ENCODE peak calls at places on chromosomes 1 and 21, in eight cellular contexts. One of them, this sample, is unnamed.

GRCh38 chr21:14690886-14691285 is 144.8 kb upstream of the SAMSN1 start:
- DNase-seq in cardiac fibroblast: no peak
- DNase-seq in fibroblast of mammary gland: peak
- DNase-seq in AG09309: no peak
- DNase-seq in mucosa of descending colon: no peak
- DNase-seq in WERI-Rb-1: peak
- DNase-seq in CD8-positive, alpha-beta T cell: no peak
- DNase-seq in neural progenitor cell: no peak
- DNase-seq in this sample: no peak

GRCh38 chr1:232438476-232438875 is 191.5 kb downstream of the SIPA1L2 start:
- DNase-seq in cardiac fibroblast: no peak
- DNase-seq in fibroblast of mammary gland: no peak
- DNase-seq in AG09309: no peak
- DNase-seq in mucosa of descending colon: no peak
- DNase-seq in WERI-Rb-1: no peak
- DNase-seq in CD8-positive, alpha-beta T cell: no peak
- DNase-seq in neural progenitor cell: no peak
- DNase-seq in this sample: no peak

GRCh38 chr1:169890761-169891538 is 2.7 kb downstream of the SCYL3 start:
- DNase-seq in cardiac fibroblast: no peak
- DNase-seq in fibroblast of mammary gland: no peak
- DNase-seq in AG09309: no peak
- DNase-seq in mucosa of descending colon: peak
- DNase-seq in WERI-Rb-1: peak
- DNase-seq in CD8-positive, alpha-beta T cell: peak
- DNase-seq in neural progenitor cell: no peak
- DNase-seq in this sample: no peak

GRCh38 chr1:53541761-53542550 is 82.8 kb downstream of the DMRTB1 start:
- DNase-seq in cardiac fibroblast: peak
- DNase-seq in fibroblast of mammary gland: peak
- DNase-seq in AG09309: peak
- DNase-seq in mucosa of descending colon: no peak
- DNase-seq in WERI-Rb-1: peak
- DNase-seq in CD8-positive, alpha-beta T cell: no peak
- DNase-seq in neural progenitor cell: peak
- DNase-seq in this sample: peak

GRCh38 chr1:157134442-157134841 is 3.8 kb downstream of the ETV3 start:
- DNase-seq in cardiac fibroblast: no peak
- DNase-seq in fibroblast of mammary gland: no peak
- DNase-seq in AG09309: no peak
- DNase-seq in mucosa of descending colon: no peak
- DNase-seq in WERI-Rb-1: no peak
- DNase-seq in CD8-positive, alpha-beta T cell: no peak
- DNase-seq in neural progenitor cell: no peak
- DNase-seq in this sample: no peak

GRCh38 chr1:24142546-24143431 is at the start of gene IL22RA1:
- DNase-seq in cardiac fibroblast: peak
- DNase-seq in fibroblast of mammary gland: no peak
- DNase-seq in AG09309: no peak
- DNase-seq in mucosa of descending colon: peak
- DNase-seq in WERI-Rb-1: no peak
- DNase-seq in CD8-positive, alpha-beta T cell: no peak
- DNase-seq in neural progenitor cell: no peak
- DNase-seq in this sample: no peak

GRCh38 chr1:9942399-9942938 is 722 bp downstream of the LZIC start:
- DNase-seq in cardiac fibroblast: peak
- DNase-seq in fibroblast of mammary gland: peak
- DNase-seq in AG09309: peak
- DNase-seq in mucosa of descending colon: no peak
- DNase-seq in WERI-Rb-1: peak
- DNase-seq in CD8-positive, alpha-beta T cell: peak
- DNase-seq in neural progenitor cell: peak
- DNase-seq in this sample: no peak

GRCh38 chr1:79124756-79125155 is 118.2 kb upstream of the ADGRL4 start:
- DNase-seq in cardiac fibroblast: no peak
- DNase-seq in fibroblast of mammary gland: peak
- DNase-seq in AG09309: no peak
- DNase-seq in mucosa of descending colon: no peak
- DNase-seq in WERI-Rb-1: no peak
- DNase-seq in CD8-positive, alpha-beta T cell: no peak
- DNase-seq in neural progenitor cell: no peak
- DNase-seq in this sample: no peak

GRCh38 chr1:19123837-19124236 is 86.2 kb downstream of the UBR4 start:
- DNase-seq in cardiac fibroblast: peak
- DNase-seq in fibroblast of mammary gland: no peak
- DNase-seq in AG09309: no peak
- DNase-seq in mucosa of descending colon: peak
- DNase-seq in WERI-Rb-1: no peak
- DNase-seq in CD8-positive, alpha-beta T cell: peak
- DNase-seq in neural progenitor cell: no peak
- DNase-seq in this sample: no peak

GRCh38 chr21:8993284-8993942 is 1528.0 kb upstream of the TPTE start:
- DNase-seq in cardiac fibroblast: no peak
- DNase-seq in fibroblast of mammary gland: no peak
- DNase-seq in AG09309: no peak
- DNase-seq in mucosa of descending colon: no peak
- DNase-seq in WERI-Rb-1: no peak
- DNase-seq in CD8-positive, alpha-beta T cell: no peak
- DNase-seq in neural progenitor cell: no peak
- DNase-seq in this sample: no peak

GRCh38 chr1:23126801-23127200 is 41.9 kb downstream of the LUZP1 start:
- DNase-seq in cardiac fibroblast: peak
- DNase-seq in fibroblast of mammary gland: peak
- DNase-seq in AG09309: no peak
- DNase-seq in mucosa of descending colon: no peak
- DNase-seq in WERI-Rb-1: no peak
- DNase-seq in CD8-positive, alpha-beta T cell: no peak
- DNase-seq in neural progenitor cell: no peak
- DNase-seq in this sample: no peak

GRCh38 chr1:245765241-245766000 is 610.6 kb downstream of the KIF26B start:
- DNase-seq in cardiac fibroblast: peak
- DNase-seq in fibroblast of mammary gland: peak
- DNase-seq in AG09309: no peak
- DNase-seq in mucosa of descending colon: no peak
- DNase-seq in WERI-Rb-1: no peak
- DNase-seq in CD8-positive, alpha-beta T cell: no peak
- DNase-seq in neural progenitor cell: no peak
- DNase-seq in this sample: no peak

GRCh38 chr1:36183309-36183856 is 27.4 kb downstream of the MAP7D1 start:
- DNase-seq in cardiac fibroblast: peak
- DNase-seq in fibroblast of mammary gland: peak
- DNase-seq in AG09309: no peak
- DNase-seq in mucosa of descending colon: no peak
- DNase-seq in WERI-Rb-1: no peak
- DNase-seq in CD8-positive, alpha-beta T cell: no peak
- DNase-seq in neural progenitor cell: no peak
- DNase-seq in this sample: no peak

GRCh38 chr1:20141466-20141865 is 2.3 kb downstream of the PLA2G2F start:
- DNase-seq in cardiac fibroblast: no peak
- DNase-seq in fibroblast of mammary gland: no peak
- DNase-seq in AG09309: no peak
- DNase-seq in mucosa of descending colon: no peak
- DNase-seq in WERI-Rb-1: no peak
- DNase-seq in CD8-positive, alpha-beta T cell: no peak
- DNase-seq in neural progenitor cell: no peak
- DNase-seq in this sample: no peak

GRCh38 chr1:203284411-203285208 is 20.7 kb upstream of the BTG2 start:
- DNase-seq in cardiac fibroblast: no peak
- DNase-seq in fibroblast of mammary gland: no peak
- DNase-seq in AG09309: no peak
- DNase-seq in mucosa of descending colon: peak
- DNase-seq in WERI-Rb-1: no peak
- DNase-seq in CD8-positive, alpha-beta T cell: no peak
- DNase-seq in neural progenitor cell: no peak
- DNase-seq in this sample: no peak

GRCh38 chr1:55337801-55338447 is 122.8 kb upstream of the USP24 start:
- DNase-seq in cardiac fibroblast: peak
- DNase-seq in fibroblast of mammary gland: peak
- DNase-seq in AG09309: peak
- DNase-seq in mucosa of descending colon: peak
- DNase-seq in WERI-Rb-1: peak
- DNase-seq in CD8-positive, alpha-beta T cell: no peak
- DNase-seq in neural progenitor cell: peak
- DNase-seq in this sample: no peak

GRCh38 chr1:55339681-55340080 is 124.5 kb upstream of the USP24 start:
- DNase-seq in cardiac fibroblast: no peak
- DNase-seq in fibroblast of mammary gland: peak
- DNase-seq in AG09309: no peak
- DNase-seq in mucosa of descending colon: no peak
- DNase-seq in WERI-Rb-1: no peak
- DNase-seq in CD8-positive, alpha-beta T cell: no peak
- DNase-seq in neural progenitor cell: no peak
- DNase-seq in this sample: no peak

GRCh38 chr1:55334797-55335196 is 119.6 kb upstream of the USP24 start:
- DNase-seq in cardiac fibroblast: no peak
- DNase-seq in fibroblast of mammary gland: no peak
- DNase-seq in AG09309: no peak
- DNase-seq in mucosa of descending colon: no peak
- DNase-seq in WERI-Rb-1: no peak
- DNase-seq in CD8-positive, alpha-beta T cell: no peak
- DNase-seq in neural progenitor cell: no peak
- DNase-seq in this sample: no peak

GRCh38 chr1:55334140-55334539 is 119.0 kb upstream of the USP24 start:
- DNase-seq in cardiac fibroblast: no peak
- DNase-seq in fibroblast of mammary gland: peak
- DNase-seq in AG09309: no peak
- DNase-seq in mucosa of descending colon: no peak
- DNase-seq in WERI-Rb-1: no peak
- DNase-seq in CD8-positive, alpha-beta T cell: no peak
- DNase-seq in neural progenitor cell: no peak
- DNase-seq in this sample: no peak

DNA sequence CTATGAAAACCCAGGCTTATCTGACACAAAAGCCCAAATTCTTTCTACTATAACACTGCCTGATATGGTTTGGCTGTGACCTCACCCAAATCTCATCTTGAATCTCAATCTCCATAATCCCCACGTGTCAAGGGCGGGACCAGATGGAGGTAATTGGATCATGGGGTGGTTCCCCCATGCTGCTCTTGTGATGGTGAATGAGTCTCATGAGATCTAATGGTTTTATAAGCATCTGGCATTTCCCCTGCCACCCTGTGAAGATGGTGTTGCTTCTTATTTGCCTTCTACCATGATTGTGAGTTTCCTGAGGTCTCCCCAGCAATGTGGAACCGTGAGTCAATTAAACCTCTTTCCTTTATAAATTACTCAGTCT is 123.3 kb upstream of the USP24 start:
- DNase-seq in cardiac fibroblast: no peak
- DNase-seq in fibroblast of mammary gland: no peak
- DNase-seq in AG09309: no peak
- DNase-seq in mucosa of descending colon: no peak
- DNase-seq in WERI-Rb-1: peak
- DNase-seq in CD8-positive, alpha-beta T cell: no peak
- DNase-seq in neural progenitor cell: no peak
- DNase-seq in this sample: no peak
- TF ChIP-seq CTCF in cardiac fibroblast: no peak
- TF ChIP-seq CTCF in fibroblast of mammary gland: no peak
- TF ChIP-seq CTCF in AG09309: no peak
- TF ChIP-seq CTCF in mucosa of descending colon: no peak
- TF ChIP-seq CTCF in WERI-Rb-1: no peak
- TF ChIP-seq CTCF in CD8-positive, alpha-beta T cell: no peak
- TF ChIP-seq CTCF in neural progenitor cell: no peak
- TF ChIP-seq CTCF in this sample: no peak

GRCh38 chr1:74012583-74012982 is 185.4 kb downstream of the LRRIQ3 start:
- DNase-seq in cardiac fibroblast: no peak
- DNase-seq in fibroblast of mammary gland: no peak
- DNase-seq in AG09309: no peak
- DNase-seq in mucosa of descending colon: no peak
- DNase-seq in WERI-Rb-1: no peak
- DNase-seq in CD8-positive, alpha-beta T cell: no peak
- DNase-seq in neural progenitor cell: no peak
- DNase-seq in this sample: no peak
- TF ChIP-seq CTCF in cardiac fibroblast: no peak
- TF ChIP-seq CTCF in fibroblast of mammary gland: no peak
- TF ChIP-seq CTCF in AG09309: no peak
- TF ChIP-seq CTCF in mucosa of descending colon: no peak
- TF ChIP-seq CTCF in WERI-Rb-1: no peak
- TF ChIP-seq CTCF in CD8-positive, alpha-beta T cell: no peak
- TF ChIP-seq CTCF in neural progenitor cell: no peak
- TF ChIP-seq CTCF in this sample: no peak

GRCh38 chr1:201540846-201541735 is 2.2 kb downstream of the NAV1 start:
- DNase-seq in cardiac fibroblast: no peak
- DNase-seq in fibroblast of mammary gland: no peak
- DNase-seq in AG09309: no peak
- DNase-seq in mucosa of descending colon: no peak
- DNase-seq in WERI-Rb-1: no peak
- DNase-seq in CD8-positive, alpha-beta T cell: no peak
- DNase-seq in neural progenitor cell: no peak
- DNase-seq in this sample: no peak

GRCh38 chr1:201543871-201544521 is 5.1 kb downstream of the NAV1 start:
- DNase-seq in cardiac fibroblast: no peak
- DNase-seq in fibroblast of mammary gland: no peak
- DNase-seq in AG09309: no peak
- DNase-seq in mucosa of descending colon: no peak
- DNase-seq in WERI-Rb-1: peak
- DNase-seq in CD8-positive, alpha-beta T cell: no peak
- DNase-seq in neural progenitor cell: no peak
- DNase-seq in this sample: peak

GRCh38 chr1:201544710-201545109 is 5.8 kb downstream of the NAV1 start:
- DNase-seq in cardiac fibroblast: no peak
- DNase-seq in fibroblast of mammary gland: no peak
- DNase-seq in AG09309: no peak
- DNase-seq in mucosa of descending colon: no peak
- DNase-seq in WERI-Rb-1: no peak
- DNase-seq in CD8-positive, alpha-beta T cell: no peak
- DNase-seq in neural progenitor cell: no peak
- DNase-seq in this sample: no peak

GRCh38 chr1:201542166-201543045 is 3.5 kb downstream of the NAV1 start:
- DNase-seq in cardiac fibroblast: peak
- DNase-seq in fibroblast of mammary gland: peak
- DNase-seq in AG09309: no peak
- DNase-seq in mucosa of descending colon: no peak
- DNase-seq in WERI-Rb-1: no peak
- DNase-seq in CD8-positive, alpha-beta T cell: no peak
- DNase-seq in neural progenitor cell: no peak
- DNase-seq in this sample: no peak

GRCh38 chr1:201546093-201546492 is 7.2 kb downstream of the NAV1 start:
- DNase-seq in cardiac fibroblast: no peak
- DNase-seq in fibroblast of mammary gland: no peak
- DNase-seq in AG09309: no peak
- DNase-seq in mucosa of descending colon: no peak
- DNase-seq in WERI-Rb-1: peak
- DNase-seq in CD8-positive, alpha-beta T cell: no peak
- DNase-seq in neural progenitor cell: peak
- DNase-seq in this sample: no peak
- TF ChIP-seq CTCF in cardiac fibroblast: no peak
- TF ChIP-seq CTCF in fibroblast of mammary gland: no peak
- TF ChIP-seq CTCF in AG09309: no peak
- TF ChIP-seq CTCF in mucosa of descending colon: no peak
- TF ChIP-seq CTCF in WERI-Rb-1: peak
- TF ChIP-seq CTCF in CD8-positive, alpha-beta T cell: no peak
- TF ChIP-seq CTCF in neural progenitor cell: peak
- TF ChIP-seq CTCF in this sample: no peak

DNA sequence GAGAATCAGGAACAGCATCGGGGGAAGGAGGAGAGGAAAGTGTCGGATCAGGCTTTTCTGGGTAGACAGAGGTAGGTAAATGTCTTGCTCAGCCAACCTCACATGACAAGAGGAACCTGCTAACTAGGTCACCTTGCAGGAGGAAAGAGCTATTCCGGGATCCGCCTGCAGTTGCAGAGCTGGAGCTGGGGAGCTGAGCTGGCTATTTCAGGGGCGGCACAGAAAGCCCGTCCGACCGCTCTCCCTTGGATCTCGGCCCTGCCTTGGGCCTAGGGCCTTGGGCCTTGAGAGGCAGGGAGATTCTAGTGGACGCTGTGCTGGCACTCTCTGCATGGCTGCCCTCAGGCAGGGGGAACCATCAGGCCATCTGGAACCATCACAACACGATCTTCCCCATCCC is 56.5 kb upstream of the CTPS1 start:
- DNase-seq in cardiac fibroblast: no peak
- DNase-seq in fibroblast of mammary gland: no peak
- DNase-seq in AG09309: no peak
- DNase-seq in mucosa of descending colon: no peak
- DNase-seq in WERI-Rb-1: no peak
- DNase-seq in CD8-positive, alpha-beta T cell: no peak
- DNase-seq in neural progenitor cell: no peak
- DNase-seq in this sample: no peak
- TF ChIP-seq CTCF in cardiac fibroblast: no peak
- TF ChIP-seq CTCF in fibroblast of mammary gland: no peak
- TF ChIP-seq CTCF in AG09309: no peak
- TF ChIP-seq CTCF in mucosa of descending colon: no peak
- TF ChIP-seq CTCF in WERI-Rb-1: no peak
- TF ChIP-seq CTCF in CD8-positive, alpha-beta T cell: no peak
- TF ChIP-seq CTCF in neural progenitor cell: no peak
- TF ChIP-seq CTCF in this sample: no peak

This sample was measured in glutamatergic neuron.